ENCODE peak calls at places on chromosomes 12 and 14, in seven cellular contexts. S is stimulated activated effector memory CD8-positive, alpha-beta T cell treated with anti-CD3 and anti-CD28 coated beads, Interleukin-12 subunit alpha, Interleukin-12 subunit beta, amount 100 ng/mL, for 72 hours; N is LoVo; D is tibial artery; G is WTC11; Z is activated CD4-positive, CD25-positive, alpha-beta regulatory T cell treated with anti-CD3 and anti-CD28 coated beads, Interleukin-2, amount 50 U/mL, for 16 hours; V is right atrium auricular region. C is an unnamed sample.

GRCh38 chr14:59566281-59566680 is 10.3 kb downstream of the CCDC175 start:
- DNase-seq in S (no peak), N (peak; percentile 65), D (no peak), G (no peak), Z (no peak), V (no peak), C (no peak)

GRCh38 chr12:28951941-28952340 is 197.1 kb upstream of the FAR2 start:
- DNase-seq in S (no peak), N (no peak), D (no peak), G (no peak), Z (no peak), V (no peak), C (no peak)

GRCh38 chr12:115570271-115570777 is 707.2 kb downstream of the MED13L start:
- DNase-seq in S (no peak), N (no peak), D (no peak), G (no peak), Z (no peak), V (no peak), C (no peak)

GRCh38 chr12:2794736-2795289 is at the start of gene FKBP4:
- DNase-seq in S (peak; percentile 92), N (peak; percentile 91), D (peak; percentile 90), G (peak; percentile 93), Z (peak; percentile 75), V (peak; percentile 89), C (peak; percentile 76)

GRCh38 chr12:100899301-100899700 is 104.7 kb downstream of the ANO4 start:
- DNase-seq in S (no peak), N (no peak), D (no peak), G (no peak), Z (no peak), V (no peak), C (no peak)

GRCh38 chr14:99231181-99231849 is 40.7 kb downstream of the BCL11B start:
- DNase-seq in S (peak; percentile 63), N (no peak), D (no peak), G (no peak), Z (no peak), V (no peak), C (no peak)

GRCh38 chr12:122793685-122794106 is 19.3 kb downstream of the CCDC62 start:
- DNase-seq in S (peak; percentile 49), N (peak; percentile 80), D (no peak), G (no peak), Z (no peak), V (no peak), C (no peak)

GRCh38 chr14:90883197-90883596 is 67.0 kb upstream of the TTC7B start:
- DNase-seq in S (no peak), N (no peak), D (no peak), G (no peak), Z (no peak), V (no peak), C (no peak)

GRCh38 chr12:26268841-26269553 is 73.6 kb downstream of the SSPN start:
- DNase-seq in S (no peak), N (no peak), D (no peak), G (no peak), Z (no peak), V (no peak), C (no peak)

GRCh38 chr12:110349521-110350151 is 53.9 kb downstream of the ANAPC7 start:
- DNase-seq in S (no peak), N (no peak), D (no peak), G (no peak), Z (peak; percentile 13), V (no peak), C (no peak)

GRCh38 chr12:53123578-53124351 is 20.5 kb downstream of the SOAT2 start:
- DNase-seq in S (no peak), N (no peak), D (no peak), G (no peak), Z (no peak), V (no peak), C (no peak)

GRCh38 chr12:106871477-106871876 is 84.2 kb upstream of the TMEM263 start:
- DNase-seq in S (no peak), N (no peak), D (no peak), G (no peak), Z (no peak), V (no peak), C (no peak)

GRCh38 chr12:2364566-2365165 is 311.9 kb downstream of the CACNA1C start:
- DNase-seq in S (no peak), N (no peak), D (no peak), G (no peak), Z (no peak), V (no peak), C (no peak)